ENCODE peak calls at places on chromosomes 6 and 20, in four cellular contexts. P is mesendoderm, Y is GM23248, Q is tibial artery. A is an unnamed sample.

GRCh38 chr6:112049051-112049799 is 4.7 kb upstream of the CCN6 start:
- DNase-seq in P (no peak), Y (peak; percentile 71), Q (no peak), A (no peak)

GRCh38 chr20:7285918-7286556 is 518.6 kb downstream of the BMP2 start:
- DNase-seq in Y (peak; percentile 78), P (peak; percentile 72), Q (peak; percentile 80), A (peak; percentile 59)

GRCh38 chr20:46351357-46352058 is 43.2 kb upstream of the CDH22 start:
- DNase-seq in P (no peak), Y (no peak), Q (no peak), A (no peak)

GRCh38 chr6:12748815-12749521 is 32.4 kb downstream of the PHACTR1 start:
- DNase-seq in Q (no peak), P (no peak), Y (peak; percentile 27), A (no peak)

GRCh38 chr6:82245376-82245775 is 2.2 kb downstream of the IBTK start:
- DNase-seq in Y (no peak), Q (no peak), P (no peak), A (no peak)

GRCh38 chr6:43575105-43575771 is 600 bp downstream of the XPO5 start:
- DNase-seq in Y (peak; percentile 70), Q (peak; percentile 70), P (peak; percentile 61), A (no peak)

GRCh38 chr6:31407699-31408098 is 4.3 kb downstream of the MICA start:
- DNase-seq in Q (no peak), P (no peak), Y (peak; percentile 81), A (no peak)

GRCh38 chr6:169859401-169859977 is 108.1 kb downstream of the ERMARD start:
- DNase-seq in P (no peak), Q (no peak), Y (no peak), A (no peak)

GRCh38 chr6:136767103-136767502 is 25.2 kb downstream of the MAP3K5 start:
- DNase-seq in Y (no peak), P (no peak), Q (no peak), A (no peak)

GRCh38 chr6:15152720-15153119 is 93.1 kb upstream of the JARID2 start:
- DNase-seq in Q (no peak), Y (no peak), P (no peak), A (no peak)

GRCh38 chr6:108501559-108501958 is 59.2 kb upstream of the FOXO3 start:
- DNase-seq in P (no peak), Y (peak; percentile 40), Q (no peak), A (no peak)

GRCh38 chr6:37699138-37699766 is 1.6 kb upstream of the MDGA1 start:
- DNase-seq in Y (no peak), P (no peak), Q (no peak), A (peak; percentile 17)

GRCh38 chr6:95142661-95143060 is 434.7 kb upstream of the MANEA start:
- DNase-seq in Y (no peak), Q (no peak), P (no peak), A (no peak)

GRCh38 chr20:57667385-57667784 is 42.4 kb downstream of the PMEPA1 start:
- DNase-seq in Y (no peak), Q (no peak), P (no peak), A (no peak)

GRCh38 chr6:20866940-20867630 is 332.8 kb downstream of the CDKAL1 start:
- DNase-seq in Q (no peak), Y (no peak), P (no peak), A (no peak)

GRCh38 chr6:160348209-160348551 is at the start of gene SLC22A3:
- DNase-seq in Q (no peak), P (no peak), Y (no peak), A (no peak)

GRCh38 chr6:7542065-7542877 is 800 bp downstream of the DSP start:
- DNase-seq in Q (no peak), P (peak; percentile 70), Y (peak; percentile 61), A (no peak)

GRCh38 chr6:89368107-89368506 is 15.6 kb upstream of the UBE2J1 start:
- DNase-seq in Y (peak; percentile 71), Q (peak; percentile 72), P (peak; percentile 63), A (no peak)

GRCh38 chr6:87730310-87730709 is 28.3 kb upstream of the AKIRIN2 start:
- DNase-seq in Y (peak; percentile 68), P (no peak), Q (peak; percentile 68), A (no peak)

GRCh38 chr20:7985916-7986315 is 33.6 kb downstream of the TMX4 start:
- DNase-seq in Q (no peak), Y (no peak), P (peak; percentile 14), A (no peak)

GRCh38 chr6:116386581-116387299 is 16.0 kb downstream of the DSE start:
- DNase-seq in P (peak; percentile 54), Y (peak; percentile 76), Q (no peak), A (no peak)

GRCh38 chr20:62238569-62239277 is 402 bp downstream of the OSBPL2 start:
- DNase-seq in Q (no peak), Y (peak; percentile 53), P (no peak), A (no peak)

GRCh38 chr6:36269834-36270705 is at the start of gene PNPLA1:
- DNase-seq in Y (no peak), P (peak; percentile 35), Q (no peak), A (no peak)

GRCh38 chr6:10140824-10141223 is 274.1 kb downstream of the TFAP2A start:
- DNase-seq in Y (no peak), P (no peak), Q (no peak), A (no peak)

GRCh38 chr20:9360427-9360826 is 154.0 kb upstream of the LAMP5 start:
- DNase-seq in Y (no peak), P (no peak), Q (no peak), A (no peak)

GRCh38 chr20:44967207-44967807 is 995 bp downstream of the STK4 start:
- DNase-seq in P (no peak), Q (no peak), Y (peak; percentile 51), A (peak; percentile 67)

GRCh38 chr6:121333196-121333595 is 1.1 kb downstream of the TBC1D32 start:
- DNase-seq in Q (no peak), Y (peak; percentile 5), P (no peak), A (no peak)
- H3K4me3 ChIP-seq in Q (no peak overlapping the region), Y (peak overlapping the region; percentile 95), P (no peak overlapping the region), A (no peak overlapping the region)

GRCh38 chr20:60501048-60501447 is 542.8 kb downstream of the CDH26 start:
- DNase-seq in Y (no peak), P (no peak), Q (no peak), A (no peak)

GRCh38 chr20:60500038-60500701 is 541.9 kb downstream of the CDH26 start:
- DNase-seq in Y (no peak), Q (no peak), P (no peak), A (no peak)

GRCh38 chr20:60497298-60497697 is 539.1 kb downstream of the CDH26 start:
- DNase-seq in Y (no peak), Q (no peak), P (no peak), A (no peak)
- H3K4me3 ChIP-seq in Y (no peak overlapping the region), Q (no peak overlapping the region), P (no peak overlapping the region), A (no peak overlapping the region)

GRCh38 chr20:23636182-23636907 is 1.4 kb downstream of the CST3 start:
- DNase-seq in P (no peak), Q (no peak), Y (peak; percentile 46), A (no peak)
- H3K4me3 ChIP-seq in P (no peak overlapping the region), Q (peak overlapping the region; percentile 100), Y (peak overlapping the region; percentile 85), A (no peak overlapping the region)

GRCh38 chr6:144216668-144217218 is 66.4 kb downstream of the STX11 start:
- DNase-seq in P (no peak), Y (no peak), Q (no peak), A (no peak)
- H3K4me3 ChIP-seq in P (peak overlapping the region; percentile 84), Y (peak overlapping the region; percentile 82), Q (peak overlapping the region; percentile 65), A (peak overlapping the region; percentile 60)

GRCh38 chr6:163262080-163262479 is 152.4 kb upstream of the QKI start:
- DNase-seq in P (no peak), Y (no peak), Q (no peak), A (no peak)

GRCh38 chr6:163261361-163261760 is 153.2 kb upstream of the QKI start:
- DNase-seq in Q (no peak), P (peak; percentile 3), Y (no peak), A (no peak)

GRCh38 chr6:163259689-163260088 is 154.8 kb upstream of the QKI start:
- DNase-seq in P (no peak), Q (no peak), Y (no peak), A (no peak)

GRCh38 chr6:163260111-163260895 is 154.2 kb upstream of the QKI start:
- DNase-seq in Q (no peak), P (peak; percentile 69), Y (peak; percentile 15), A (no peak)

GRCh38 chr6:163260911-163261310 is 153.6 kb upstream of the QKI start:
- DNase-seq in Y (no peak), P (peak; percentile 43), Q (no peak), A (no peak)
- H3K4me3 ChIP-seq in Y (peak overlapping the region; percentile 53), P (no peak overlapping the region), Q (peak overlapping the region; percentile 22), A (no peak overlapping the region)

GRCh38 chr20:59403962-59404314 is 103.5 kb downstream of the EDN3 start:
- DNase-seq in Q (no peak), Y (no peak), P (no peak), A (no peak)
- H3K4me3 ChIP-seq in Q (no peak overlapping the region), Y (no peak overlapping the region), P (no peak overlapping the region), A (no peak overlapping the region)

GRCh38 chr6:127971945-127972391 is 71.1 kb upstream of the THEMIS start:
- DNase-seq in P (peak; percentile 64), Y (peak; percentile 63), Q (no peak), A (peak; percentile 99)
- H3K4me3 ChIP-seq in P (no peak overlapping the region), Y (no peak overlapping the region), Q (no peak overlapping the region), A (peak overlapping the region; percentile 36)

GRCh38 chr6:118668761-118669411 is 17.5 kb upstream of the CEP85L start:
- DNase-seq in Q (no peak), Y (peak; percentile 57), P (peak; percentile 43), A (no peak)

GRCh38 chr6:118669561-118669960 is 18.2 kb upstream of the CEP85L start:
- DNase-seq in Q (no peak), P (no peak), Y (no peak), A (no peak)

GRCh38 chr6:118667988-118668387 is 16.6 kb upstream of the CEP85L start:
- DNase-seq in P (no peak), Y (peak; percentile 14), Q (no peak), A (no peak)

GRCh38 chr6:118663993-118664985 is 12.9 kb upstream of the CEP85L start:
- DNase-seq in P (no peak), Y (peak; percentile 50), Q (no peak), A (no peak)

GRCh38 chr6:118665011-118665410 is 13.6 kb upstream of the CEP85L start:
- DNase-seq in Y (no peak), Q (no peak), P (no peak), A (no peak)
- H3K4me3 ChIP-seq in Y (peak overlapping the region; percentile 67), Q (no peak overlapping the region), P (no peak overlapping the region), A (peak overlapping the region; percentile 43)

A was measured in Jurkat, Clone E6-1.